ENCODE peak calls at places on chromosomes 5 and 9, in four cellular contexts. One of them, this sample, is unnamed.

GRCh38 chr5:146633273-146633672 is 117.3 kb upstream of the GPR151 start:
- DNase-seq in psoas muscle: no peak
- DNase-seq in BJ: no peak
- DNase-seq in fibroblast of mammary gland: no peak
- DNase-seq in this sample: no peak

GRCh38 chr5:14190194-14191164 is 47.3 kb downstream of the TRIO start:
- DNase-seq in psoas muscle: peak
- DNase-seq in BJ: peak
- DNase-seq in fibroblast of mammary gland: peak
- DNase-seq in this sample: no peak

GRCh38 chr9:5879419-5880181 is 11.1 kb upstream of the MLANA start:
- DNase-seq in psoas muscle: no peak
- DNase-seq in BJ: peak
- DNase-seq in fibroblast of mammary gland: peak
- DNase-seq in this sample: no peak

GRCh38 chr5:132747693-132748440 is 641 bp downstream of the CCNI2 start:
- DNase-seq in psoas muscle: no peak
- DNase-seq in BJ: no peak
- DNase-seq in fibroblast of mammary gland: no peak
- DNase-seq in this sample: no peak

GRCh38 chr5:87311400-87312279 is 44.0 kb downstream of the RASA1 start:
- DNase-seq in psoas muscle: no peak
- DNase-seq in BJ: no peak
- DNase-seq in fibroblast of mammary gland: no peak
- DNase-seq in this sample: no peak

GRCh38 chr9:13014484-13014883 is 239.7 kb downstream of the LURAP1L start:
- DNase-seq in psoas muscle: no peak
- DNase-seq in BJ: no peak
- DNase-seq in fibroblast of mammary gland: no peak
- DNase-seq in this sample: no peak

GRCh38 chr5:39080597-39081204 is 6.5 kb upstream of the RICTOR start:
- DNase-seq in psoas muscle: no peak
- DNase-seq in BJ: no peak
- DNase-seq in fibroblast of mammary gland: peak
- DNase-seq in this sample: peak

GRCh38 chr9:112754578-112754977 is 4.0 kb downstream of the SNX30 start:
- DNase-seq in psoas muscle: no peak
- DNase-seq in BJ: peak
- DNase-seq in fibroblast of mammary gland: peak
- DNase-seq in this sample: no peak

GRCh38 chr9:134624827-134625181 is 16.8 kb upstream of the COL5A1 start:
- DNase-seq in psoas muscle: no peak
- DNase-seq in BJ: peak
- DNase-seq in fibroblast of mammary gland: peak
- DNase-seq in this sample: no peak

GRCh38 chr9:7510209-7510608 is 289.4 kb downstream of the DMAC1 start:
- DNase-seq in psoas muscle: no peak
- DNase-seq in BJ: peak
- DNase-seq in fibroblast of mammary gland: peak
- DNase-seq in this sample: no peak

GRCh38 chr5:66174338-66174737 is 30.2 kb downstream of the SREK1 start:
- DNase-seq in psoas muscle: no peak
- DNase-seq in BJ: no peak
- DNase-seq in fibroblast of mammary gland: peak
- DNase-seq in this sample: no peak

GRCh38 chr5:127447822-127448221 is 69.6 kb upstream of the PRRC1 start:
- DNase-seq in psoas muscle: no peak
- DNase-seq in BJ: no peak
- DNase-seq in fibroblast of mammary gland: peak
- DNase-seq in this sample: no peak

GRCh38 chr5:141479776-141480175 is 4.0 kb downstream of the PCDHGC3 start:
- DNase-seq in psoas muscle: no peak
- DNase-seq in BJ: no peak
- DNase-seq in fibroblast of mammary gland: peak
- DNase-seq in this sample: no peak

GRCh38 chr5:141476132-141476909 is 555 bp downstream of the PCDHGC3 start:
- DNase-seq in psoas muscle: peak
- DNase-seq in BJ: peak
- DNase-seq in fibroblast of mammary gland: peak
- DNase-seq in this sample: peak

GRCh38 chr5:141477169-141477568 is 1.4 kb downstream of the PCDHGC3 start:
- DNase-seq in psoas muscle: no peak
- DNase-seq in BJ: no peak
- DNase-seq in fibroblast of mammary gland: no peak
- DNase-seq in this sample: no peak

GRCh38 chr5:141477815-141478214 is 2.0 kb downstream of the PCDHGC3 start:
- DNase-seq in psoas muscle: no peak
- DNase-seq in BJ: no peak
- DNase-seq in fibroblast of mammary gland: no peak
- DNase-seq in this sample: no peak

GRCh38 chr5:141478321-141478945 is 2.7 kb downstream of the PCDHGC3 start:
- DNase-seq in psoas muscle: peak
- DNase-seq in BJ: no peak
- DNase-seq in fibroblast of mammary gland: peak
- DNase-seq in this sample: no peak
- H3K4me3 ChIP-seq in psoas muscle: peak
- H3K4me3 ChIP-seq in BJ: peak
- H3K4me3 ChIP-seq in fibroblast of mammary gland: peak
- H3K4me3 ChIP-seq in this sample: no peak

GRCh38 chr9:120863833-120864232 is 13.2 kb downstream of the PHF19 start:
- DNase-seq in psoas muscle: no peak
- DNase-seq in BJ: no peak
- DNase-seq in fibroblast of mammary gland: no peak
- DNase-seq in this sample: no peak
- TF ChIP-seq CTCF in psoas muscle: no peak
- TF ChIP-seq CTCF in BJ: no peak
- TF ChIP-seq CTCF in fibroblast of mammary gland: no peak
- TF ChIP-seq CTCF in this sample: no peak

DNA sequence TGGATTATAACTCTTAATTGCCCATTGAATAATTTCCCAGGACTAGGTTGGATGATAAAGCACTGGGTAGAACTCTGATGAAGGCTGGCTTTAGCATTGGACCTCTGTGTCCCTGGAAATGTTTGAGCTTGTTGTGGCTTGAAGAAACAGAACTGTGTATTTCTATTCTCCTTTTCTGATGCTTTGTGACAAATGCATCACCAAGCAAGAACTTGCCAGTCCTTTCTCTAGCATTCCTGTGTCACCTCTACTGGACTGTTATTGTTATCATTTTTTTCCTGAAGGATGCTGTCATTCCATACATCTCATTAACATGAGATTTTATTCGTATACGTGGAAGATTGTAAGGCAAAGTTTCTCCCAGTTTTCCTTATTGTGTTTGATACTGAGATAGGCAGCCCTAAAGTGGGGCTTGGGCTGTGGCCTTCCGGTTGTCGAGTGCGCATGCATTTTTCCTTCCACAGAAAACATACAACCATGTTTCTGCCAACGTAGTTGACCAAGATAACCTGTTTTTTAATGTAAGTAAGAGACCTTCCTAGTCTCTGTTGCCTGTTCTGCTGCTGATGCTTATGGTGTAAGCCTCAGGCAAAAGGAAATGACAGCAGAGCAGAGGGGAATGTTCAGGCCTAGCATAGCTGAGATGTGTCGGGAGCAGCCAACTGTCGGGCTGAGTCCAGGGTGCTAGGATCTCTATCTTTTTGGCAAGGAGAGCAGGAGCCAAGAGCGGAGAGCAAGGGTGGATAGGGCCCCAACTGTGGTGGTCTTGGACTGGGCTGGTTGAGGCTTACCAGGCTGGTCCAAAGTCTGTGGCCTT is 2.3 kb downstream of the NTRK2 start:
- DNase-seq in psoas muscle: no peak
- DNase-seq in BJ: no peak
- DNase-seq in fibroblast of mammary gland: no peak
- DNase-seq in this sample: no peak
- H3K4me3 ChIP-seq in psoas muscle: peak
- H3K4me3 ChIP-seq in BJ: no peak
- H3K4me3 ChIP-seq in fibroblast of mammary gland: no peak
- H3K4me3 ChIP-seq in this sample: peak

GRCh38 chr9:93379051-93379450 is 72.4 kb upstream of the FAM120A start:
- DNase-seq in psoas muscle: no peak
- DNase-seq in BJ: no peak
- DNase-seq in fibroblast of mammary gland: no peak
- DNase-seq in this sample: no peak
- TF ChIP-seq CTCF in psoas muscle: no peak
- TF ChIP-seq CTCF in BJ: no peak
- TF ChIP-seq CTCF in fibroblast of mammary gland: peak
- TF ChIP-seq CTCF in this sample: no peak

GRCh38 chr5:134268019-134268601 is 42.2 kb upstream of the PPP2CA start:
- DNase-seq in psoas muscle: no peak
- DNase-seq in BJ: no peak
- DNase-seq in fibroblast of mammary gland: no peak
- DNase-seq in this sample: no peak
- H3K4me3 ChIP-seq in psoas muscle: no peak
- H3K4me3 ChIP-seq in BJ: no peak
- H3K4me3 ChIP-seq in fibroblast of mammary gland: no peak
- H3K4me3 ChIP-seq in this sample: no peak

DNA sequence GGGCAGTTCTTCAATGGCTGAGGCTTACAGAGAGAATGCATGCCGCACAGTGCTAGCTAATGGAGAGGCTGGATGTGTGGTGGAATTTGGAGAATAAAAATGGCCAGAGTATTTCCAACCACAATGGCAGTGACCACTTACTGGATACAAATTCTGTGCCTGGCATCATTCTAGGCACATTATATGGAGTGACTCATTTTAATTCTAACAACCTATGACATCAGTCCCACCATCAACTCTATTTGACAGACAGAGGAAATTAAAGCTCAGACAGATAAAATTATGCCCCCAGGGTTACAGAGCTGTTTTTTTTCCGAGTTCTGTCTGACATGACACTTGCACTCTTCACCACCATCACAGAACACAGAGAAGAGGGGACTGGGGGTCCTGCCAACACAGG is 105.6 kb upstream of the IL12B start:
- DNase-seq in psoas muscle: no peak
- DNase-seq in BJ: no peak
- DNase-seq in fibroblast of mammary gland: no peak
- DNase-seq in this sample: no peak
- TF ChIP-seq CTCF in psoas muscle: no peak
- TF ChIP-seq CTCF in BJ: no peak
- TF ChIP-seq CTCF in fibroblast of mammary gland: no peak
- TF ChIP-seq CTCF in this sample: no peak

GRCh38 chr9:14441976-14442651 is 128.2 kb upstream of the NFIB start:
- DNase-seq in psoas muscle: no peak
- DNase-seq in BJ: no peak
- DNase-seq in fibroblast of mammary gland: no peak
- DNase-seq in this sample: no peak

GRCh38 chr9:14440062-14440461 is 126.1 kb upstream of the NFIB start:
- DNase-seq in psoas muscle: no peak
- DNase-seq in BJ: no peak
- DNase-seq in fibroblast of mammary gland: no peak
- DNase-seq in this sample: no peak

GRCh38 chr9:14447103-14447502 is 133.2 kb upstream of the NFIB start:
- DNase-seq in psoas muscle: no peak
- DNase-seq in BJ: no peak
- DNase-seq in fibroblast of mammary gland: no peak
- DNase-seq in this sample: no peak

DNA sequence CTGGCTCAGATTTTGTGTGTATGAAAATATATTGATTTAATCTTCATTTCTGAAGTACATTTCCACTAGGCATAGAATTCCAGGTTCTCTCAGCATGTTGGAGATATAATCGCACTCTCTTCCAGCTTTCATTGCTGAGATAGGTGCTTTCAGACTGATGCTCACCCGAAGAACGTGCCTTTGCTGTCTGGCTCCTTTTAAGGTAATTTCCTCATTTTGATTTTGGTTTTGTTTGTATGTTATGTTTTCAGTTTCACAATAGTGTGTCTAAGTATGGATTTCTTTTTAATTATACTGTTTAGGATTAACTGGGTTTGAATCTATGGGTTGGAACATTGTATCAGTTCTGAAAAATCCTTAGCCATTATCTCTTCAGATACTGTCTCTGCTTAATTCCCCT is 132.0 kb upstream of the NFIB start:
- DNase-seq in psoas muscle: no peak
- DNase-seq in BJ: no peak
- DNase-seq in fibroblast of mammary gland: no peak
- DNase-seq in this sample: no peak
- H3K4me3 ChIP-seq in psoas muscle: no peak
- H3K4me3 ChIP-seq in BJ: no peak
- H3K4me3 ChIP-seq in fibroblast of mammary gland: no peak
- H3K4me3 ChIP-seq in this sample: no peak

This sample was measured in tibial nerve.